ENCODE peak calls at places on chromosomes 7 and 10, in five cellular contexts. One of them, this sample, is unnamed.
A peak's percentile ranks its signal among the peaks of the same experiment; 100 is the strongest.

GRCh38 chr7:45568536-45569289 is 5.5 kb upstream of the ADCY1 start:
- DNase-seq in HepG2: no peak
- DNase-seq in fibroblast of mammary gland: no peak
- DNase-seq in BJ: no peak
- DNase-seq in PC-9: no peak
- DNase-seq in this sample: no peak

GRCh38 chr10:118958559-118958958 is 71.0 kb upstream of the NANOS1 start:
- DNase-seq in BJ: no peak
- DNase-seq in PC-9: no peak
- DNase-seq in fibroblast of mammary gland: no peak
- DNase-seq in HepG2: no peak
- DNase-seq in this sample: no peak

GRCh38 chr10:10938676-10939075 is 79.0 kb upstream of the CELF2 start:
- DNase-seq in fibroblast of mammary gland: no peak
- DNase-seq in PC-9: no peak
- DNase-seq in HepG2: no peak
- DNase-seq in BJ: no peak
- DNase-seq in this sample: no peak

GRCh38 chr7:152176797-152177196 is 151.3 kb downstream of the GALNT11 start:
- DNase-seq in PC-9: no peak
- DNase-seq in fibroblast of mammary gland: no peak
- DNase-seq in HepG2: no peak
- DNase-seq in BJ: no peak
- DNase-seq in this sample: no peak

GRCh38 chr10:27225011-27225590 is 15.5 kb downstream of the ACBD5 start:
- DNase-seq in PC-9: no peak
- DNase-seq in HepG2: no peak
- DNase-seq in fibroblast of mammary gland: no peak
- DNase-seq in BJ: no peak
- DNase-seq in this sample: no peak

GRCh38 chr10:104642311-104643022 is 1.4 kb downstream of the SORCS3 start:
- DNase-seq in PC-9: no peak
- DNase-seq in BJ: no peak
- DNase-seq in fibroblast of mammary gland: peak; percentile 17
- DNase-seq in HepG2: peak; percentile 28
- DNase-seq in this sample: peak; percentile 22

GRCh38 chr10:14325325-14325955 is 5.3 kb downstream of the FRMD4A start:
- DNase-seq in fibroblast of mammary gland: peak; percentile 51
- DNase-seq in BJ: no peak
- DNase-seq in HepG2: peak; percentile 24
- DNase-seq in PC-9: peak; percentile 8
- DNase-seq in this sample: peak; percentile 4

GRCh38 chr7:78172138-78172887 is 373.7 kb downstream of the PHTF2 start:
- DNase-seq in PC-9: no peak
- DNase-seq in fibroblast of mammary gland: no peak
- DNase-seq in HepG2: no peak
- DNase-seq in BJ: no peak
- DNase-seq in this sample: no peak

GRCh38 chr7:77349141-77349540 is 67.0 kb downstream of the GSAP start:
- DNase-seq in PC-9: no peak
- DNase-seq in HepG2: no peak
- DNase-seq in BJ: no peak
- DNase-seq in fibroblast of mammary gland: no peak
- DNase-seq in this sample: peak; percentile 40

GRCh38 chr7:75965617-75966016 is 28.8 kb downstream of the TMEM120A start:
- DNase-seq in PC-9: no peak
- DNase-seq in fibroblast of mammary gland: no peak
- DNase-seq in HepG2: no peak
- DNase-seq in BJ: no peak
- DNase-seq in this sample: no peak

GRCh38 chr7:16089801-16090200 is 331.5 kb downstream of the CRPPA start:
- DNase-seq in HepG2: no peak
- DNase-seq in fibroblast of mammary gland: no peak
- DNase-seq in PC-9: no peak
- DNase-seq in BJ: no peak
- DNase-seq in this sample: no peak

GRCh38 chr10:3931901-3932300 is 146.9 kb upstream of the KLF6 start:
- DNase-seq in fibroblast of mammary gland: no peak
- DNase-seq in HepG2: no peak
- DNase-seq in BJ: no peak
- DNase-seq in PC-9: no peak
- DNase-seq in this sample: no peak

GRCh38 chr10:119051775-119052174 is 22.3 kb downstream of the NANOS1 start:
- DNase-seq in HepG2: no peak
- DNase-seq in BJ: no peak
- DNase-seq in fibroblast of mammary gland: no peak
- DNase-seq in PC-9: no peak
- DNase-seq in this sample: no peak

DNA sequence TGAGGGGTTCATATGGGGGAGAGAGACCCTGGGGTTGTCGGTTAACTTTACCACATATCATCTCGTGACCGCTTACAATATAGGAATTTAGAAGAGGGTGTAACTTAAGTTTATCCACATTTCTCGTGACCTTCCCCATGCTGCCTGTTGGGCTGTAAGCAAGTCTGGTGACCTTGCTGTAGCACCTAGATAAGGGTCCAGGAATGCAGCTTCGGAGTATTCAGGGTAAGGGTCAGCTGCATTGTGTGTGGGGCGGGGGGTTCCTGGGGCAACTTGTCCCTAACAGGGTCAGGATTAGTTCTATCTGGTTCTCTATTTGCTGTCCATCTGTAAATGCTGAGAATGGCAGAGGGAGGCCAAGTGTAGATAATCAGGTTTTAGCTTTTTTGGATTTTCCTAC is 1.3 kb upstream of the CHST3 start:
- DNase-seq in HepG2: no peak
- DNase-seq in fibroblast of mammary gland: no peak
- DNase-seq in PC-9: no peak
- DNase-seq in BJ: no peak
- DNase-seq in this sample: no peak
- H3K4me3 ChIP-seq in HepG2: peak overlapping the region; percentile 89
- H3K4me3 ChIP-seq in fibroblast of mammary gland: no peak overlapping the region
- H3K4me3 ChIP-seq in PC-9: no peak overlapping the region
- H3K4me3 ChIP-seq in BJ: no peak overlapping the region
- H3K4me3 ChIP-seq in this sample: no peak overlapping the region

GRCh38 chr10:114632869-114633715 is 25.0 kb downstream of the ABLIM1 start:
- DNase-seq in BJ: peak; percentile 88
- DNase-seq in fibroblast of mammary gland: peak; percentile 79
- DNase-seq in HepG2: peak; percentile 43
- DNase-seq in PC-9: peak; percentile 61
- DNase-seq in this sample: peak; percentile 79

GRCh38 chr10:114635101-114635500 is 23.0 kb downstream of the ABLIM1 start:
- DNase-seq in BJ: no peak
- DNase-seq in HepG2: no peak
- DNase-seq in PC-9: peak; percentile 47
- DNase-seq in fibroblast of mammary gland: peak; percentile 25
- DNase-seq in this sample: no peak

GRCh38 chr10:114634607-114634974 is 23.5 kb downstream of the ABLIM1 start:
- DNase-seq in fibroblast of mammary gland: peak; percentile 69
- DNase-seq in BJ: peak; percentile 97
- DNase-seq in HepG2: peak; percentile 62
- DNase-seq in PC-9: peak; percentile 71
- DNase-seq in this sample: peak; percentile 94

GRCh38 chr10:114638874-114639625 is 19.0 kb downstream of the ABLIM1 start:
- DNase-seq in PC-9: no peak
- DNase-seq in HepG2: no peak
- DNase-seq in BJ: peak; percentile 97
- DNase-seq in fibroblast of mammary gland: peak; percentile 88
- DNase-seq in this sample: peak; percentile 72

DNA sequence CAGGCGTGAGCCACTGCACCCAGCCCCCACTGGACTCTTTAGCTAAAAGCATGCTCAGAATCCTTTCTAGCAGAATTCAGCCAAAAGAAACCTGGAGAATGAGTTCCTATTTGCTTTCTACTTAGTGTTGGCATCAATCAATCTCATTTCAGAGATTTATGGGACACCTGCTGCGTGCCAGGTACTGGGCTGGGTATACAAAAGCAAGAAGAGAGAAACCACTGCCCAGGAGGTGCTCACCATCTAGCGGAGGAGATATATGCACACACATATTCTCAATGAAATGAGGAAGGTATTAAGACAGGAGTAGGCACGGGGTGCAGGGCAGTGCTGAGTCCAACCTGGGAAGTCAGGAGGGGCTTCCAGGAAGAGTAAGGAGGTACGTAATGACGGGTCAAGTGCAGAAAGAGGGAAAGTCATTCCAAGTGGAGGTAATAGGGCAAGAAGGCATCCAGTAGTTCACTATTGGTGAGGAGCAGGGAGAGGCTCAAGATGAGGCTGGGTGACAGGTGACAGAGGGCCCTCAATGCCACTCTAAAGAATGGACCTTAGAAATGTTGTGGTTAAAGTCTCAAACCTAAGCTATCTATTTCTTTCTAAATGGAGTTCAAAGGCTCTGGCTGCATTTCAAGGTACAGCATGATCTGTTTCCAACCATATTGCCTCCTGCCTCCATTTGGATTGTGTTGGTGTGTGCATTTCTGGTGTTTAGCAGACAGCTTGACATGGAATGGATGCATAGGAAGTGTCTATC is 22.1 kb downstream of the ABLIM1 start:
- DNase-seq in fibroblast of mammary gland: no peak
- DNase-seq in HepG2: no peak
- DNase-seq in BJ: no peak
- DNase-seq in PC-9: no peak
- DNase-seq in this sample: no peak
- TF ChIP-seq CTCF in fibroblast of mammary gland: no peak
- TF ChIP-seq CTCF in HepG2: no peak
- TF ChIP-seq CTCF in BJ: no peak
- TF ChIP-seq CTCF in PC-9: no peak
- TF ChIP-seq CTCF in this sample: no peak

DNA sequence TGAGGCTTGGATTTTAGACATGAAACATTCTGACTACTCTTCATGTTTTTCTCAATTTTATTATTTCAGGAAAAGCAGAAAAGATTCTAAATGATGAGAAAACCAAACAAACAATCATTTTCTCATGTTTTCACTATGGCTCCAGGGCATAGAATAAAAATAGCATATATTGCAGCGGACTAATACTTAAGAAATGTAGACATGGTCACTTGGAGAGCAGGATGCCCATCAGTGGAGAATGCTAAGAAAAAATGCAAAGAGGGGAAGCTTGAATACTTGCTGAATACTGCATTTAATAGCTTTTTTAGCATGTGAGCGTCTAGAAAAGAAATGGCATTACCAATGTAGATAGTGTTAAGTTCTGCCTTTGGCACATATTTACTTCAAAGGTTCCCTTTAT is 107.8 kb downstream of the PPP1R17 start:
- DNase-seq in BJ: no peak
- DNase-seq in HepG2: no peak
- DNase-seq in fibroblast of mammary gland: no peak
- DNase-seq in PC-9: no peak
- DNase-seq in this sample: no peak
- H3K4me3 ChIP-seq in BJ: no peak overlapping the region
- H3K4me3 ChIP-seq in HepG2: no peak overlapping the region
- H3K4me3 ChIP-seq in fibroblast of mammary gland: no peak overlapping the region
- H3K4me3 ChIP-seq in PC-9: no peak overlapping the region
- H3K4me3 ChIP-seq in this sample: no peak overlapping the region

GRCh38 chr7:30788640-30789333 is 17.6 kb downstream of the MINDY4 start:
- DNase-seq in fibroblast of mammary gland: no peak
- DNase-seq in PC-9: no peak
- DNase-seq in HepG2: no peak
- DNase-seq in BJ: no peak
- DNase-seq in this sample: no peak

GRCh38 chr7:30790391-30790790 is 19.2 kb downstream of the MINDY4 start:
- DNase-seq in fibroblast of mammary gland: no peak
- DNase-seq in HepG2: no peak
- DNase-seq in BJ: no peak
- DNase-seq in PC-9: no peak
- DNase-seq in this sample: no peak

GRCh38 chr7:30789334-30789711 is 18.1 kb downstream of the MINDY4 start:
- DNase-seq in PC-9: no peak
- DNase-seq in BJ: peak; percentile 67
- DNase-seq in fibroblast of mammary gland: peak; percentile 92
- DNase-seq in HepG2: no peak
- DNase-seq in this sample: peak; percentile 79

GRCh38 chr7:30787476-30787875 is 16.3 kb downstream of the MINDY4 start:
- DNase-seq in BJ: no peak
- DNase-seq in HepG2: no peak
- DNase-seq in fibroblast of mammary gland: no peak
- DNase-seq in PC-9: no peak
- DNase-seq in this sample: no peak

DNA sequence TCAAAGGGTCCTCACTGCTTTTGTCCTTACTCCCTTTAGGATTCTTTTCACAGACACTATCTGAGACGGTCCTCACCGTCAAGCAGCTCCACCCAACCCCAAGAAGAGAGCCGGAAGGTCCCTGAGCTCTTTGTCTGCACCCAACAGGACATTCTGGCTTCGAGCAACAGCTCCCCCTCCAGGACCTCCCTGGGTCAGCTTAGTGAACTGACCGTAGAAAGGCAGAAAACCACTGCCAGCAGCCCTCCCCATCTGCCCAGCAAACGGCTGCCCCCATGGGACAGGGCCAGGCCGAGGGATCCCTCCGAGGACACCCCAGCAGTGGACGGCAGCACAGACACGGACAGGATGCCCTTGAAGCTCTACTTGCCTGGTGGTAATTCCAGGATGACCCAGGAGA is 19.9 kb downstream of the MINDY4 start:
- DNase-seq in PC-9: no peak
- DNase-seq in fibroblast of mammary gland: no peak
- DNase-seq in HepG2: no peak
- DNase-seq in BJ: no peak
- DNase-seq in this sample: no peak
- TF ChIP-seq CTCF in PC-9: no peak
- TF ChIP-seq CTCF in fibroblast of mammary gland: no peak
- TF ChIP-seq CTCF in HepG2: peak; percentile 28
- TF ChIP-seq CTCF in BJ: no peak
- TF ChIP-seq CTCF in this sample: no peak

This sample was measured in fibroblast of the aortic adventitia.